ENCODE peak calls at places on chromosomes 6 and 20, in nine cellular contexts. Y is CD4-positive, CD25-positive, alpha-beta regulatory T cell; Q is stomach; J is CD8-positive, alpha-beta memory T cell; R is HCT116; X is Karpas-422; S is psoas muscle; K is heart right ventricle; U is CD8-positive, alpha-beta T cell. P is an unnamed sample.

GRCh38 chr6:157790548-157791160 is 32.4 kb upstream of the SNX9 start:
- DNase-seq in Y (no peak), Q (no peak), J (no peak), R (no peak), X (no peak), S (no peak), K (no peak), U (no peak), P (no peak)

GRCh38 chr6:53330137-53330536 is 18.6 kb downstream of the ELOVL5 start:
- DNase-seq in Y (no peak), Q (no peak), J (no peak), R (no peak), X (no peak), S (no peak), K (no peak), U (no peak), P (no peak)

GRCh38 chr6:71402101-71402500 is 113.5 kb downstream of the OGFRL1 start:
- DNase-seq in Y (no peak), Q (no peak), J (no peak), R (no peak), X (no peak), S (no peak), K (no peak), U (no peak), P (no peak)

GRCh38 chr6:34418367-34418766 is 7.5 kb downstream of the RPS10 start:
- DNase-seq in Y (no peak), Q (no peak), J (no peak), R (no peak), X (no peak), S (no peak), K (no peak), U (no peak), P (no peak)

GRCh38 chr6:127190552-127190951 is 72.1 kb downstream of the RSPO3 start:
- DNase-seq in Y (no peak), Q (no peak), J (no peak), R (peak; percentile 34), X (peak; percentile 66), S (no peak), K (no peak), U (no peak), P (no peak)

GRCh38 chr6:105786449-105786848 is 299.7 kb upstream of the PRDM1 start:
- DNase-seq in Y (no peak), Q (no peak), J (no peak), R (no peak), X (no peak), S (no peak), K (no peak), U (no peak), P (no peak)

GRCh38 chr6:25174678-25175077 is 104.5 kb upstream of the CARMIL1 start:
- DNase-seq in Y (no peak), Q (no peak), J (no peak), R (no peak), X (no peak), S (no peak), K (no peak), U (no peak), P (no peak)

GRCh38 chr6:43687437-43688347 is at the start of gene MRPS18A:
- DNase-seq in Y (peak; percentile 71), Q (peak; percentile 88), J (peak; percentile 72), R (peak; percentile 69), X (peak; percentile 92), S (peak; percentile 92), K (peak; percentile 84), U (peak; percentile 77), P (peak; percentile 88)

GRCh38 chr6:75602164-75602896 is 650 bp downstream of the SENP6 start:
- DNase-seq in Y (peak; percentile 37), Q (peak; percentile 47), J (peak; percentile 32), R (peak; percentile 15), X (peak; percentile 78), S (peak; percentile 72), K (peak; percentile 42), U (peak; percentile 61), P (peak; percentile 36)

GRCh38 chr20:7856756-7857155 is 83.5 kb downstream of the HAO1 start:
- DNase-seq in Y (no peak), Q (no peak), J (no peak), R (no peak), X (no peak), S (no peak), K (no peak), U (no peak), P (no peak)

GRCh38 chr6:41630069-41630468 is 8.2 kb upstream of the MDFI start:
- DNase-seq in Y (no peak), Q (no peak), J (no peak), R (no peak), X (peak; percentile 5), S (no peak), K (no peak), U (no peak), P (no peak)

GRCh38 chr6:43570876-43571441 is 4.9 kb downstream of the XPO5 start:
- DNase-seq in Y (no peak), Q (no peak), J (no peak), R (no peak), X (no peak), S (no peak), K (no peak), U (no peak), P (peak; percentile 42)

GRCh38 chr6:132741281-132741680 is 16.4 kb downstream of the VNN2 start:
- DNase-seq in Y (no peak), Q (no peak), J (no peak), R (no peak), X (no peak), S (no peak), K (no peak), U (no peak), P (no peak)

GRCh38 chr6:10406556-10406955 is 8.3 kb downstream of the TFAP2A start:
- DNase-seq in Y (no peak), Q (no peak), J (no peak), R (no peak), X (no peak), S (no peak), K (no peak), U (no peak), P (no peak)

GRCh38 chr20:20303320-20303719 is 64.6 kb upstream of the INSM1 start:
- DNase-seq in Y (no peak), Q (no peak), J (no peak), R (no peak), X (no peak), S (no peak), K (no peak), U (no peak), P (no peak)

GRCh38 chr6:125749864-125750691 is 646 bp downstream of the HEY2 start:
- DNase-seq in Y (no peak), Q (no peak), J (no peak), R (no peak), X (no peak), S (peak; percentile 63), K (peak; percentile 43), U (no peak), P (no peak)

GRCh38 chr6:125747589-125748533 is 1.6 kb upstream of the HEY2 start:
- DNase-seq in Y (peak; percentile 11), Q (peak; percentile 45), J (peak; percentile 8), R (no peak), X (no peak), S (peak; percentile 71), K (peak; percentile 48), U (peak; percentile 19), P (peak; percentile 50)

GRCh38 chr6:125746731-125747588 is 2.5 kb upstream of the HEY2 start:
- DNase-seq in Y (peak; percentile 56), Q (peak; percentile 60), J (peak; percentile 67), R (no peak), X (peak; percentile 73), S (peak; percentile 78), K (peak; percentile 87), U (peak; percentile 69), P (peak; percentile 51)

GRCh38 chr6:125749112-125749863 is at the start of gene HEY2:
- DNase-seq in Y (peak; percentile 76), Q (peak; percentile 95), J (peak; percentile 83), R (peak; percentile 45), X (peak; percentile 97), S (peak; percentile 97), K (peak; percentile 93), U (peak; percentile 84), P (peak; percentile 96)

DNA sequence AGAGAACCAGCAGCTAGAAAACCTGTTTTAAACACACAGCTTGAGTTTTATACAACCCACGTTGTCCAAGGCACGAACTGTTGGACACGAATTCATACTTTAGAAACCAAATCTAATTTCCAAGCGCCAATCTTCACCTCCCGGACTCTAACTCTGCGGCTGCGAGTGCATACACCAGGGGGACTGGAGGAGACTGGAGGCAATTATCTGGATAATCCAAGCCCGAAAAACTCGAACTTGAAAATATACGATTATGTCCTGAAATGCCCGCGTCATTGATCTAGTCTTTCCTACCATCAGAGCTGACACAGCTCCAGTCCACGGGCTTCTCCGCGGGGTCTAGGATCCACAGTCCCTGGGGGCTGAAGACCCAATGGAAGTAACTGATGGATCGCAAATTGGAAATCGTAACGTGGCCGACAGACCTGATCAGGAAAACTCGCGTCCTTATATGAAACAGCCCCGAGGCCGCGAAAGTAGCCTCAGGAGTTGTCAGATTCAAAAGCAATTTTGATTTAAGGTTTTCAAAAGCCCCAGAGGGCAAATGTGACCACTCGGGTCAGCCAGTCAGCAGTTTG is 809 bp upstream of the HEY2 start:
- DNase-seq in Y (no peak), Q (no peak), J (no peak), R (no peak), X (peak; percentile 49), S (no peak), K (no peak), U (no peak), P (no peak)
- H3K4me1 ChIP-seq in Y (peaks cover 45% of the 10 kb centered on the region), Q (peaks cover 7% of the 10 kb centered on the region), J (peaks cover 26% of the 10 kb centered on the region), R (peaks cover 10% of the 10 kb centered on the region), X (peaks cover 48% of the 10 kb centered on the region), S (peaks cover 5% of the 10 kb centered on the region), K (no peaks in the 10 kb centered on the region), U (peaks cover 30% of the 10 kb centered on the region), P (peaks cover 11% of the 10 kb centered on the region)

GRCh38 chr6:3206339-3207015 is 21.0 kb downstream of the TUBB2B start:
- DNase-seq in Y (no peak), Q (no peak), J (no peak), R (no peak), X (no peak), S (no peak), K (no peak), U (no peak), P (no peak)
- H3K4me1 ChIP-seq in Y (peaks cover 11% of the 10 kb centered on the region), Q (no peaks in the 10 kb centered on the region), J (no peaks in the 10 kb centered on the region), R (peaks cover 34% of the 10 kb centered on the region), X (peaks cover 18% of the 10 kb centered on the region), S (no peaks in the 10 kb centered on the region), K (no peaks in the 10 kb centered on the region), U (no peaks in the 10 kb centered on the region), P (peaks cover 6% of the 10 kb centered on the region)

DNA sequence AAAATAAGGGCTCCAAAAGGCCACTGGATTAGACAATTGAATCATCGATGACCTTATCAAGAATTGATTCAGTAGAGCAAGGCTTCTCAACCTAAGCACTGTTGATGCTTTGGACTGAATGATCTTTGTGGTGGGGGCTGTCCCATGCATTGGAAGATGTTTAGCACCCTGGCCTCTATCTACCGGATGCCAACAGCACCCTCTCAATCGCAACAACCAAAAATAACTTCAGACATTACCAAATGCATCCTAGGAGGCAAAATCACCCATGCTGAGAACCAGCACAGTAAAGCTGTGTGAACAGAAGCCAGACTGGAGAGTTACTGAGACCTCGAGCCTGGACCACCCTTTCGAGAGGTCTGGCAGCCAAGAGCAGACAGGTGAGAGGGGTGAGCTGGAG is 67.5 kb downstream of the TBC1D7 start:
- DNase-seq in Y (no peak), Q (no peak), J (no peak), R (no peak), X (no peak), S (no peak), K (no peak), U (no peak), P (no peak)
- H3K4me1 ChIP-seq in Y (no peaks in the 10 kb centered on the region), Q (no peaks in the 10 kb centered on the region), J (no peaks in the 10 kb centered on the region), R (no peaks in the 10 kb centered on the region), X (peaks cover 68% of the 10 kb centered on the region), S (no peaks in the 10 kb centered on the region), K (no peaks in the 10 kb centered on the region), U (peaks cover 5% of the 10 kb centered on the region), P (peaks cover 5% of the 10 kb centered on the region)

GRCh38 chr6:110352603-110353303 is 5.4 kb downstream of the METTL24 start:
- DNase-seq in Y (no peak), Q (no peak), J (no peak), R (no peak), X (no peak), S (no peak), K (no peak), U (no peak), P (no peak)
- H3K4me1 ChIP-seq in Y (peaks cover 3% of the 10 kb centered on the region), Q (peaks cover 6% of the 10 kb centered on the region), J (no peaks in the 10 kb centered on the region), R (no peaks in the 10 kb centered on the region), X (peaks cover 10% of the 10 kb centered on the region), S (no peaks in the 10 kb centered on the region), K (no peaks in the 10 kb centered on the region), U (peaks cover 12% of the 10 kb centered on the region), P (peaks cover 20% of the 10 kb centered on the region)